ENCODE peak calls at places on chromosomes 2 and 18, in ten cellular contexts. K is uterus; R is K562; Z is left ventricle myocardium inferior; M is CD8-positive, alpha-beta memory T cell; B is esophagus squamous epithelium; P is gastrocnemius medialis; L is effector memory CD4-positive, alpha-beta T cell; T is transverse colon; X is colonic mucosa. S is an unnamed sample. For H3K4me1 and H3K9me3, the result is how much of the 10 kb centered on the place peaks cover.

GRCh38 chr2:174493549-174494331 is 6.9 kb upstream of the GPR155 start:
- DNase-seq in R (no peak), X (no peak), B (no peak), K (no peak), T (no peak), M (no peak), L (no peak), P (no peak), Z (no peak), S (no peak)

GRCh38 chr2:186543561-186544131 is 46.2 kb upstream of the ITGAV start:
- DNase-seq in T (no peak), K (no peak), M (no peak), R (no peak), P (no peak), L (no peak), X (no peak), B (no peak), Z (no peak), S (no peak)

GRCh38 chr18:75478996-75479870 is 51.7 kb upstream of the SMIM21 start:
- DNase-seq in T (no peak), P (no peak), X (no peak), K (no peak), B (no peak), Z (no peak), R (peak), M (no peak), L (no peak), S (no peak)

GRCh38 chr2:111091811-111092211 is 28.9 kb upstream of the BCL2L11 start:
- DNase-seq in B (no peak), R (no peak), X (no peak), M (no peak), P (no peak), L (no peak), T (no peak), K (no peak), Z (no peak), S (no peak)

GRCh38 chr2:20200697-20201555 is 24.0 kb downstream of the SDC1 start:
- DNase-seq in P (no peak), X (no peak), Z (no peak), R (no peak), L (no peak), M (no peak), B (no peak), T (no peak), K (no peak), S (no peak)

GRCh38 chr2:68900496-68901198 is 29.4 kb upstream of the BMP10 start:
- DNase-seq in L (no peak), X (no peak), M (no peak), R (no peak), B (no peak), P (no peak), K (no peak), T (no peak), Z (no peak), S (no peak)

GRCh38 chr18:6929370-6930102 is 188.1 kb downstream of the LAMA1 start:
- DNase-seq in R (peak), M (no peak), T (peak), K (no peak), Z (no peak), B (no peak), X (peak), P (no peak), L (no peak), S (no peak)

GRCh38 chr18:59056706-59057492 is 82.8 kb upstream of the SEC11C start:
- DNase-seq in X (peak), L (peak), B (no peak), P (peak), T (peak), K (peak), Z (peak), R (peak), M (no peak), S (peak)

GRCh38 chr2:170139276-170139967 is 38.5 kb upstream of the MYO3B start:
- DNase-seq in M (no peak), X (no peak), P (no peak), K (no peak), L (no peak), T (no peak), B (no peak), R (no peak), Z (no peak), S (no peak)

GRCh38 chr2:56206250-56206649 is 22.5 kb downstream of the CCDC85A start:
- DNase-seq in Z (no peak), P (no peak), L (no peak), M (no peak), R (no peak), X (no peak), K (no peak), T (no peak), B (no peak), S (no peak)

GRCh38 chr2:108853421-108853820 is 66.8 kb downstream of the CCDC138 start:
- DNase-seq in Z (no peak), K (no peak), R (no peak), M (no peak), L (no peak), X (no peak), T (no peak), B (no peak), P (no peak), S (no peak)

GRCh38 chr2:212027681-212028628 is 510.6 kb downstream of the ERBB4 start:
- DNase-seq in P (no peak), K (no peak), L (no peak), X (no peak), M (no peak), Z (no peak), T (no peak), B (no peak), R (no peak), S (no peak)

GRCh38 chr2:205188516-205189138 is 493.7 kb upstream of the NRP2 start:
- DNase-seq in T (peak), R (no peak), P (peak), X (peak), K (peak), Z (peak), B (no peak), L (no peak), M (no peak), S (peak)

GRCh38 chr2:102592601-102593000 is 26.8 kb upstream of the SLC9A2 start:
- DNase-seq in P (no peak), R (peak), B (no peak), X (peak), M (no peak), T (peak), Z (no peak), K (no peak), L (no peak), S (no peak)

GRCh38 chr2:25960920-25961319 is 21.4 kb downstream of the KIF3C start:
- DNase-seq in X (no peak), K (no peak), T (no peak), Z (no peak), B (no peak), L (no peak), M (no peak), R (no peak), P (no peak), S (peak)

GRCh38 chr18:74197705-74198341 is 49.5 kb downstream of the TIMM21 start:
- DNase-seq in M (no peak), B (no peak), K (no peak), R (no peak), T (peak), P (no peak), Z (no peak), L (no peak), X (peak), S (no peak)

GRCh38 chr2:11365096-11365856 is 20.8 kb upstream of the ROCK2 start:
- DNase-seq in X (no peak), L (no peak), R (no peak), M (no peak), B (no peak), T (no peak), P (no peak), K (no peak), Z (no peak), S (no peak)

GRCh38 chr2:176490061-176490861 is 221.0 kb downstream of the MTX2 start:
- DNase-seq in Z (peak), R (peak), X (no peak), K (peak), B (no peak), T (no peak), P (peak), L (no peak), M (no peak), S (peak)

GRCh38 chr2:201185863-201186262 is 2.9 kb downstream of the CASP10 start:
- DNase-seq in M (no peak), Z (no peak), R (no peak), B (no peak), L (no peak), K (no peak), P (no peak), X (no peak), T (no peak), S (no peak)
- H3K4me1 ChIP-seq in M (under half), Z (under half), R (under half), B (under half), L (under half), K (under half), P (under half), X (under half), T (under half), S (under half)

GRCh38 chr2:57209799-57210198 is 836.8 kb upstream of the VRK2 start:
- DNase-seq in B (no peak), Z (no peak), K (no peak), T (no peak), P (no peak), L (no peak), R (no peak), X (no peak), M (no peak), S (no peak)
- H3K9me3 ChIP-seq in B (under half), Z (under half), K (under half), T (under half), P (under half), L (under half), R (under half), X (under half), M (under half), S (under half)

GRCh38 chr2:71277536-71278103 is 50.7 kb upstream of the PAIP2B start:
- DNase-seq in B (no peak), P (peak), M (no peak), T (peak), R (no peak), Z (peak), K (no peak), X (peak), L (peak), S (peak)
- H3K4me3 ChIP-seq in B (peak), P (peak), M (no peak), T (peak), R (no peak), Z (peak), K (peak), X (peak), L (no peak), S (peak)

DNA sequence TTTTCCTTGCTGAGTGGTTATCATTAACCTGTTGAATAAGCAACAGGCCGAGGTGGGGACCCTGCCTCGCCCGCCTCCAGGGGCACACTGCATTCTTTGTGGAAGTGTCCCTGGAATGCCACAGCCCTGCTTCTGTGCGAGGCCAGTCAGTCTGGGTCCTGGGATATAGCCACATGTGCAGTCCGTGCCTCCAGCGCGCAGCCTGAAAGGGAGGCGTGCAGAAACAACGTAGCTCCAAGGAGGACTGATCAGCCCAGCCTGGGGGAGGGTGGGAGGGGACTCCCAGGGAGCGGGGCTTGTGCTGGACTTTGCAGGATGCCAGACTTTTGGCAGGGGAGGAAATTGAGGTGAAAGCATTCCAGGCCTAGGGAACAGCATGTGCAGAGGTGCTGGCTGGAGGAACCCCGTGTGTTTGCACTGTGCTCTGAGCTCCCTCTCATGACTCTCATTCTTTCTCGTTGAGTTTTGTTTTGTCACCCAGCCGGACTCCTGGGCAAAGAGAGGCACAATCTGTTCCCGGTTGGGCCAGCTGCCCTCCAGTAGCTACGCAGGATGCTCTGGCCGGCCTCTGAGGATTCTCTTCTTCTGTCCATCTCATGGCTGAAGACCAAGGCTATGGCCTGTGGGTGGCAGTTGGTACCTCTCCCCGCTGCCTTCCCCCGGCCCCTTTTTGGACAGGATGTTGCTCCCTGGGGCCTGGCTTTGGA is 39.7 kb downstream of the HPCAL1 start:
- DNase-seq in L (no peak), T (no peak), P (peak), R (no peak), M (no peak), B (no peak), K (peak), Z (no peak), X (no peak), S (peak)
- H3K4me1 ChIP-seq in L (under half), T (under half), P (under half), R (half or more), M (half or more), B (under half), K (under half), Z (half or more), X (under half), S (under half)

DNA sequence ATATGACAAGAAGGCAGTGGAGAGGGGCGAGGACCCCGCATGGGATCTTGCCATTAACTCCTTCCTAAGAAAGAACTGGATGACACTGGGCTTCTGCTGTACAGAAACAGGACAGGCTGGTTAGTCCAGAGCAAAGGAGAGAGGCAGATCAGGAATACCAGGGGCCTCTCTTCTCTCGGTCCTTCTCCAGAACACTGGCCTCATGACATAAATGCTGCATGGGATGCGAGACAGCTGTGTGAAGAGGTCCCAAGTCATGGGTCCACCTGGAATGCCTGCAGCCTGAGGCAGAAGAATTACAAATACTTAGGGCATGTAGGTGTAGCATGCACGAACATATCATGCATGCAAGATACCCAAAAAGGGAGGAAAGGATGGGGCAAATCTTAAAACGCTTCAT is 9.1 kb downstream of the MBOAT2 start:
- DNase-seq in L (no peak), T (no peak), M (no peak), X (no peak), R (no peak), K (no peak), B (no peak), Z (no peak), P (no peak), S (no peak)
- H3K9me3 ChIP-seq in L (under half), T (under half), M (under half), X (under half), R (under half), K (under half), B (under half), Z (under half), P (under half), S (under half)

DNA sequence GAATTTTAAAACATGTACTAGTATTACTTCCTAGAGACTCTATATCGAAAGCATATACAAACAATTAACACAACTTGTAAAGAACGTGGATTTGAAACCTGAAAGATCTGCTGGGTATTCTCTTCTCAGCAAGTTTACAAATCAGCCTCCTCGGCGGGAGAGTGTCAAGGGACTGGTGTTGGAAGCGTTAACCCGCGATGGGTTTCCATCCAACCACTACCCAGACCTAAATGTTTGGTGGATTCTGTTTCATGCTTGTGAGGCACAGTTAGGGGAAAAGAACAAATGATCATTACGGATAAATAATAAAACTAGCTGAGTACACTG is 770 bp downstream of the C2orf42 start:
- DNase-seq in L (no peak), M (peak), T (peak), X (peak), Z (no peak), K (no peak), R (no peak), P (no peak), B (no peak), S (no peak)
- H3K4me3 ChIP-seq in L (peak), M (peak), T (peak), X (peak), Z (peak), K (peak), R (peak), P (peak), B (peak), S (peak)

GRCh38 chr2:127101048-127101611 is 5.8 kb downstream of the BIN1 start:
- DNase-seq in X (no peak), L (no peak), K (peak), P (peak), Z (no peak), T (no peak), M (no peak), B (no peak), R (no peak), S (no peak)

GRCh38 chr2:127102464-127103242 is 4.3 kb downstream of the BIN1 start:
- DNase-seq in T (no peak), Z (no peak), X (no peak), P (peak), L (no peak), M (no peak), R (no peak), K (no peak), B (no peak), S (peak)

GRCh38 chr2:127100261-127101047 is 6.5 kb downstream of the BIN1 start:
- DNase-seq in B (no peak), M (no peak), L (no peak), R (no peak), Z (no peak), P (peak), X (peak), K (no peak), T (peak), S (peak)

GRCh38 chr2:127103243-127104165 is 3.5 kb downstream of the BIN1 start:
- DNase-seq in P (peak), K (no peak), B (no peak), L (no peak), X (no peak), T (peak), Z (no peak), R (no peak), M (no peak), S (peak)

GRCh38 chr2:127101756-127102463 is 5.0 kb downstream of the BIN1 start:
- DNase-seq in K (peak), X (no peak), B (no peak), P (peak), M (no peak), T (no peak), Z (no peak), L (no peak), R (no peak), S (no peak)
- H3K4me1 ChIP-seq in K (under half), X (under half), B (under half), P (half or more), M (under half), T (half or more), Z (under half), L (under half), R (under half), S (under half)

DNA sequence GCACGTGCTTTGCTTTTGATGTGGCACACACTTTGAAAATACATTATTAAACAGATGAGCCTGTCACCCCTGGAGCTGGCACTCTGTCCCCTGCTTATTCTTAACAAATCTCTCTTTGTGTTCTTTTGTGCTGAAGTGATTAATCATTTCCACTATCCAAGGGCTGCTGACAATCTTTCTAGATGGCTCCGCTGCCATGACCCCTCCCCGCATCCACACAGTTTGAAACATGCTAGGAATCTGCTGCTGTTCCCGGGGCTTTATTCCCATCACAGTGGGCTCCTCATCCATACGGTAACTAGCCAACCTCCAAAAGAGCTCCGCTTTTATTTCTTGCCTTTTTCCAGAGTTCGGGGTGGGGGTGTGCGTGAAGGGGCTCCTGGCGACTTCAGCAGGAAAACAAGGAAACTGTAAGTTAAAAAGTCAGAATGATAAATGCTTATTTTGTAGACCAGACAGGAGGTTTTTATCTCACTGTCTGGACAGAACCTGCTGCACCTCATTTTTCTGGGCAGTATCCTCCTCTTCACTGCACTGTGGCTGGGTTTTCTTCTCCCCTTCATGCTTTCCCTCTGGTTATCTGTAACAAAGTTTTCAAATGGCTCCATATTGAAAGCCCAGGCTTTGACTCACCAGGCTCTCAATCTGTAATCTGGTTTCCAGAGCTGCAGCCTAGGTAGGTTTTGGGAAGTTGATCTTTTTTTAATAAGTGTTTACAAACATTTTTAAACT is 319.7 kb downstream of the AFF3 start:
- DNase-seq in M (no peak), Z (no peak), X (no peak), K (no peak), B (no peak), R (no peak), T (no peak), P (no peak), L (no peak), S (no peak)
- H3K9me3 ChIP-seq in M (under half), Z (under half), X (under half), K (under half), B (under half), R (under half), T (under half), P (under half), L (under half), S (under half)

GRCh38 chr2:16311521-16312440 is 353.9 kb downstream of the CYRIA start:
- DNase-seq in B (no peak), X (no peak), R (no peak), M (no peak), P (no peak), T (no peak), L (no peak), K (no peak), Z (no peak), S (no peak)
- H3K4me3 ChIP-seq in B (no peak), X (no peak), R (no peak), M (no peak), P (no peak), T (no peak), L (no peak), K (no peak), Z (no peak), S (no peak)

S was measured in aorta.